ENCODE peak calls at places on chromosomes 6 and 20, in five cellular contexts. Z is amygdala, V is HFF-Myc, O is COR-L47, G is ACHN. L is an unnamed sample.

GRCh38 chr6:75368151-75368779 is 83.7 kb upstream of the TMEM30A start:
- DNase-seq in Z (no peak), V (no peak), O (peak), G (peak), L (peak)

GRCh38 chr6:26475823-26476729 is 18.3 kb downstream of the BTN2A1 start:
- DNase-seq in Z (no peak), V (no peak), O (no peak), G (no peak), L (peak)

GRCh38 chr6:52596371-52597028 is 19.6 kb upstream of the TRAM2 start:
- DNase-seq in Z (no peak), V (no peak), O (no peak), G (no peak), L (peak)

GRCh38 chr6:26284537-26285142 is 80.4 kb upstream of the BTN3A2 start:
- DNase-seq in Z (no peak), V (no peak), O (peak), G (no peak), L (peak)

GRCh38 chr6:126300735-126301134 is 39.2 kb upstream of the CENPW start:
- DNase-seq in Z (no peak), V (no peak), O (no peak), G (no peak), L (peak)

GRCh38 chr6:163346529-163346961 is 68.0 kb upstream of the QKI start:
- DNase-seq in Z (peak), V (no peak), O (no peak), G (no peak), L (no peak)

GRCh38 chr20:46634528-46634927 is 16.7 kb downstream of the SLC13A3 start:
- DNase-seq in Z (no peak), V (no peak), O (no peak), G (no peak), L (no peak)

GRCh38 chr6:143745160-143746133 is 67.7 kb downstream of the PHACTR2 start:
- DNase-seq in Z (peak), V (no peak), O (peak), G (peak), L (peak)

GRCh38 chr6:24980507-24981384 is 45.0 kb upstream of the RIPOR2 start:
- DNase-seq in Z (no peak), V (no peak), O (peak), G (no peak), L (peak)

GRCh38 chr20:49343246-49343645 is 65.4 kb upstream of the ZNFX1 start:
- DNase-seq in Z (no peak), V (no peak), O (no peak), G (peak), L (peak)

GRCh38 chr6:137234505-137234863 is 15.3 kb upstream of the IFNGR1 start:
- DNase-seq in Z (no peak), V (no peak), O (no peak), G (no peak), L (peak)

GRCh38 chr6:31711233-31711632 is 3.9 kb upstream of the LY6G6D start:
- DNase-seq in Z (no peak), V (no peak), O (no peak), G (no peak), L (no peak)

GRCh38 chr6:148293181-148293995 is 49.2 kb upstream of the SASH1 start:
- DNase-seq in Z (peak), V (no peak), O (no peak), G (no peak), L (no peak)

GRCh38 chr6:72316675-72317380 is 305.0 kb upstream of the KCNQ5 start:
- DNase-seq in Z (no peak), V (no peak), O (no peak), G (no peak), L (no peak)

GRCh38 chr6:72937160-72937559 is 288.1 kb downstream of the KHDC1L start:
- DNase-seq in Z (no peak), V (no peak), O (no peak), G (no peak), L (peak)

GRCh38 chr6:33607784-33608161 is 13.3 kb upstream of the ITPR3 start:
- DNase-seq in Z (no peak), V (no peak), O (peak), G (peak), L (no peak)

GRCh38 chr6:144528605-144529425 is 243.7 kb downstream of the UTRN start:
- DNase-seq in Z (no peak), V (no peak), O (no peak), G (peak), L (peak)

GRCh38 chr6:34143196-34143883 is 2.5 kb downstream of the GRM4 start:
- DNase-seq in Z (no peak), V (no peak), O (no peak), G (no peak), L (no peak)

GRCh38 chr20:23048283-23049200 is 930 bp downstream of the THBD start:
- DNase-seq in Z (no peak), V (peak), O (peak), G (peak), L (peak)

GRCh38 chr6:122388945-122389344 is 10.5 kb upstream of the HSF2 start:
- DNase-seq in Z (no peak), V (no peak), O (peak), G (no peak), L (no peak)